ENCODE peak calls at places on chromosomes 16 and 17, in four cellular contexts. H is cardiac muscle cell, J is PC-3, N is body of pancreas. R is an unnamed sample.

GRCh38 chr16:3328643-3329042 is 23.3 kb downstream of the ZNF75A start:
- DNase-seq in H (no peak), J (no peak), N (no peak), R (no peak)

GRCh38 chr16:11256657-11257130 is 690 bp upstream of the SOCS1 start:
- DNase-seq in H (peak), J (peak), N (peak), R (peak)

GRCh38 chr16:86363057-86363490 is 147.3 kb upstream of the FOXF1 start:
- DNase-seq in H (peak), J (peak), N (no peak), R (peak)

GRCh38 chr17:61816538-61816937 is 46.8 kb downstream of the BRIP1 start:
- DNase-seq in H (no peak), J (no peak), N (no peak), R (no peak)

GRCh38 chr17:22703786-22704441 is 1011.6 kb downstream of the KCNJ18 start:
- DNase-seq in H (no peak), J (no peak), N (no peak), R (no peak)

GRCh38 chr16:10949424-10949970 is 5.1 kb downstream of the CLEC16A start:
- DNase-seq in H (peak), J (peak), N (peak), R (no peak)

GRCh38 chr17:32947736-32948135 is 19.8 kb downstream of the TMEM98 start:
- DNase-seq in H (no peak), J (no peak), N (no peak), R (no peak)

GRCh38 chr16:1526608-1527555 is 6.6 kb upstream of the TMEM204 start:
- DNase-seq in H (no peak), J (no peak), N (no peak), R (no peak)

GRCh38 chr17:73118139-73118538 is 25.7 kb upstream of the SLC39A11 start:
- DNase-seq in H (no peak), J (no peak), N (no peak), R (no peak)

GRCh38 chr16:63978240-63978639 is 1143.6 kb downstream of the CDH11 start:
- DNase-seq in H (no peak), J (no peak), N (no peak), R (no peak)

GRCh38 chr17:62746941-62747340 is 61.2 kb downstream of the MARCHF10 start:
- DNase-seq in H (no peak), J (no peak), N (no peak), R (no peak)

GRCh38 chr17:17305282-17305801 is 2.2 kb downstream of the NT5M start:
- DNase-seq in H (peak), J (no peak), N (no peak), R (no peak)
- H3K4me3 ChIP-seq in H (no peak), J (no peak), N (no peak), R (no peak)

GRCh38 chr16:17011712-17012111 is 459.0 kb downstream of the XYLT1 start:
- DNase-seq in H (no peak), J (no peak), N (no peak), R (no peak)

GRCh38 chr16:17015702-17016101 is 455.1 kb downstream of the XYLT1 start:
- DNase-seq in H (no peak), J (no peak), N (no peak), R (no peak)

GRCh38 chr16:17017442-17017841 is 453.3 kb downstream of the XYLT1 start:
- DNase-seq in H (no peak), J (no peak), N (no peak), R (no peak)

GRCh38 chr16:17013067-17013466 is 457.7 kb downstream of the XYLT1 start:
- DNase-seq in H (no peak), J (no peak), N (no peak), R (no peak)

DNA sequence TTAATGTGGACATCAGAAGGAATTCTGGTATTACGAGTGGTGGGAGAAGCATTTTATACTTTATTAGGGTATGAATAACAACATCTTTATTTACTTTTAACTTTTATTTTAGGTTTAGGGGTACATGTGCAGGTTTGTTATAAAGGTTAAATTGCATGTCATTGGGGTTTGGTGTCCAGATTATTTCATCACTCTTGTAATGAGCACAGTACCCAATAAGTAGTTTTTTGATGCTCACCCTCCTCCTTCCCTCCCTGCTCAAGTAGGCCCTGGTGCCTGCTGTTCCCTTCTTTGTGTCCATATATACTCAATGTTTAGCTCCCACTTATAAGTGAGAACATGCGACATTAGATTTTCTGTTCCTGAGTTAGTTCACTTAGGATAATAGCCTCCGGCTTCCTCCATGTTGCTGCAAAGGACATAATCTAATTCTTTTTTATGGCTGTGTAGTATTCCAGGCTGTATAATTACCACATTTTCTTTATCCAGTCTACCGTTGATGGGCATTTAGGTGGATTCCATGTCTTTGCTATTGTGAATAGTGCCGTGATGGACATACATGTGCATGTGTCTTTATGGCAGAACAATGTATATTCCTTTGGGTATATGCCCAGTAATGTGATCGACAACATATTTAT is 456.2 kb downstream of the XYLT1 start:
- DNase-seq in H (no peak), J (no peak), N (no peak), R (no peak)
- H3K4me3 ChIP-seq in H (no peak), J (no peak), N (no peak), R (no peak)

GRCh38 chr17:80872999-80873951 is 118.4 kb upstream of the CHMP6 start:
- DNase-seq in H (no peak), J (peak), N (no peak), R (no peak)
- H3K4me3 ChIP-seq in H (no peak), J (no peak), N (no peak), R (no peak)

DNA sequence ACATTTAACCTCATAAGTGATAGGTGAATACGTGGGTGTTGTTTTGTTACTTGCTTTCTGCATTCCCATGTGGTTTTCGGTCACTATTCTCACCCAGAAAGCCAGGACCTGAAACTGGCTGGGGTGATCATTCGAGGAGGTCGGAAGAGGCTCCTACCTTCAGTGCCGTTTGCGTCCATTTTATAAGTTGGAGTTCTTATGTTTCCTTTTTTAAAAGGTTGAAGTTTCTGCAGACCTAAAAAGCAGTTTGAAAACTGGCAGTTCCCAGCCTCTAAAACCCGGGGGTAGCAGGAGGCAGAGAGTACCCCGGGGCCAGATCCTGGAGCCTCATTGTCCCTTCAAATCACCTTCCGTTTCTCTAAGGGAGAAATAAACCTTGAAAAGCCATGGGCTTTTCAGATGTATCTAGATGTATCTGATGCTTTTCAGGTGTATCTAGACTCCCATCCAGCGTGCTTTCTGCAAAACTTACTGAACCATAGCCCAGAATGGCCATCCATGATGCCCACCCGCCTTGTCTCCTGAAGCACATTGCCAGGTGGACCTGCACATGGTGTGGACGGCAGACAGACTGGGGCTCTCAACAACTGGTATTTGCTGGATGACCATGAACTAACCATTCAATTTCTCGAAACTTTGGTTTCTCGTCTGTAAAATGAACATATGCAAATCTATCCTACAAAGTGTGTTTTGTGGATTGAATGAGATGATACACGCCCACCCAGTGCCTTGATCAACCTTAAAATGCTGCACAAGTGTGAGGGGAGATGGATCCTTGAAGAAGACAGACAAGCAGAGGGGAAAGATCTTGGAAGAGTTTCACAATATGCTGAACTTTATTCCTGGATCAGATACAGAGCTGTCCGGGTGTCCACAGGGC is 1.3 kb downstream of the NLRC5 start:
- DNase-seq in H (no peak), J (no peak), N (no peak), R (no peak)
- H3K4me3 ChIP-seq in H (no peak), J (peak), N (no peak), R (peak)

DNA sequence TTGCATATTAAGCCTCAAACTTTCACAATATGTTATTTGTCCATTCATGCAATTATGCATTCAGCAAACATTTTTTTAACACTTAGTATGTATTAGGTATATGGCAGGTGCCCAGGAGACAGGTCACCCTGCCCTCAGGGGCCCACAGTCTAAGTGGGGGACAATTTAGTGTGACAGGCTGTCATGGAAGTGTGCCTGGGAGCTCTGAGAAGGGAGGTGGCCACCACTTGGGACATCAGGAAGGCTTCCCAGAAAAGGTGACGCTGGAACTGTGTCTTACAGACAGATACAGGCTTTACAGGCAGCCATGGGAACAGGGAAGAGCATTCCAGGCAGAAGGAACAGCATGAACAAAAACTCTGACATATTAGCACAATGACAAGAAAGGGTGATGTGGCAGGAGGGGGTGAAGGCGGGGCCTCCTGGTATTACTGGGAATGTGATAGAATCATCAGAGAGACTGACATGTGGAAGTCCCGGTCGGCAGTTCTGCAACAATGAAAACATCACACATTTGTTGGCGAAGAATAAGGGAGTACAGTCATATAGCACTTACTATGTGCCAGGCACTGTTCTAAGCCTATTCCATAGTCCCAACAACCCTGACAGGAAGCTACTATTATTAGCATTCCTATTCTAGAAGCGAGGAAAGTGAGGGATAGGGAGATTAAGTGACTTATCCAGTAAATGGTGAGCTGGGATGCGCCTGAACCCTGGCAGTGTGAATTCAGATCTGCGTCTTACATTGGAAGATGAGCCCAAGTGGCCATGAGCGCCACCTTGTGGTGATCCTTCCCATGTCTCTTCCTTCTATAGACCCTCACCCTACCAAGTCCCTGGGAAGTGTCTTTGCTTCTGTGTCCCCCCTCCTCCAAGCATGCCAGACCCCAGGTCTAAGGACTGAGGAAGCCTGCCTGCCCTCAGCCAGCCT is 13.7 kb downstream of the FMNL1 start:
- DNase-seq in H (peak), J (peak), N (peak), R (peak)
- H3K4me3 ChIP-seq in H (no peak), J (no peak), N (no peak), R (no peak)